ENCODE peak calls at places on chromosomes 2 and 18, in five cellular contexts. One of them, this sample, is unnamed.
A peak's percentile ranks its signal among the peaks of the same experiment; 100 is the strongest.

GRCh38 chr2:10467401-10467800 is 19.3 kb upstream of the ODC1 start:
- DNase-seq in pancreas: no peak
- DNase-seq in NCI-H774: no peak
- DNase-seq in left cardiac atrium: no peak
- DNase-seq in A549: no peak
- DNase-seq in this sample: no peak

GRCh38 chr18:31516432-31516831 is 18.5 kb downstream of the DSG2 start:
- DNase-seq in A549: no peak
- DNase-seq in left cardiac atrium: no peak
- DNase-seq in pancreas: no peak
- DNase-seq in NCI-H774: no peak
- DNase-seq in this sample: no peak

GRCh38 chr18:6022089-6022444 is 126.7 kb upstream of the TMEM200C start:
- DNase-seq in A549: no peak
- DNase-seq in left cardiac atrium: no peak
- DNase-seq in NCI-H774: no peak
- DNase-seq in pancreas: no peak
- DNase-seq in this sample: no peak

GRCh38 chr2:61426267-61426897 is 44.5 kb downstream of the USP34 start:
- DNase-seq in left cardiac atrium: peak; percentile 29
- DNase-seq in NCI-H774: no peak
- DNase-seq in A549: peak; percentile 80
- DNase-seq in pancreas: peak; percentile 57
- DNase-seq in this sample: peak; percentile 62

GRCh38 chr2:40451926-40452605 is at the start of gene SLC8A1:
- DNase-seq in pancreas: no peak
- DNase-seq in NCI-H774: peak; percentile 58
- DNase-seq in left cardiac atrium: peak; percentile 33
- DNase-seq in A549: peak; percentile 49
- DNase-seq in this sample: peak; percentile 80

GRCh38 chr18:51654441-51655326 is 457.2 kb upstream of the MEX3C start:
- DNase-seq in pancreas: no peak
- DNase-seq in left cardiac atrium: no peak
- DNase-seq in NCI-H774: no peak
- DNase-seq in A549: no peak
- DNase-seq in this sample: no peak

GRCh38 chr2:95348609-95349567 is 51.7 kb downstream of the KCNIP3 start:
- DNase-seq in A549: no peak
- DNase-seq in NCI-H774: no peak
- DNase-seq in left cardiac atrium: peak; percentile 22
- DNase-seq in pancreas: no peak
- DNase-seq in this sample: peak; percentile 35

GRCh38 chr2:76953733-76954347 is 568.3 kb downstream of the LRRTM4 start:
- DNase-seq in A549: peak; percentile 56
- DNase-seq in left cardiac atrium: no peak
- DNase-seq in NCI-H774: peak; percentile 27
- DNase-seq in pancreas: peak; percentile 59
- DNase-seq in this sample: no peak

GRCh38 chr2:120934891-120935338 is 199.2 kb downstream of the GLI2 start:
- DNase-seq in pancreas: no peak
- DNase-seq in left cardiac atrium: no peak
- DNase-seq in A549: peak; percentile 99
- DNase-seq in NCI-H774: no peak
- DNase-seq in this sample: peak; percentile 30

GRCh38 chr2:224983719-224984388 is 58.4 kb downstream of the DOCK10 start:
- DNase-seq in NCI-H774: no peak
- DNase-seq in left cardiac atrium: no peak
- DNase-seq in pancreas: no peak
- DNase-seq in A549: no peak
- DNase-seq in this sample: no peak

GRCh38 chr2:128316777-128317185 is 1.9 kb downstream of the HS6ST1 start:
- DNase-seq in A549: no peak
- DNase-seq in left cardiac atrium: peak; percentile 21
- DNase-seq in pancreas: no peak
- DNase-seq in NCI-H774: no peak
- DNase-seq in this sample: no peak

GRCh38 chr2:60553496-60553991 is at the start of gene BCL11A:
- DNase-seq in left cardiac atrium: peak; percentile 50
- DNase-seq in NCI-H774: peak; percentile 74
- DNase-seq in A549: peak; percentile 82
- DNase-seq in pancreas: peak; percentile 79
- DNase-seq in this sample: peak; percentile 65

GRCh38 chr2:216495656-216496055 is 3.0 kb upstream of the RPL37A start:
- DNase-seq in pancreas: no peak
- DNase-seq in left cardiac atrium: no peak
- DNase-seq in A549: no peak
- DNase-seq in NCI-H774: no peak
- DNase-seq in this sample: no peak

GRCh38 chr2:55133467-55134315 is 83.4 kb upstream of the RTN4 start:
- DNase-seq in left cardiac atrium: peak; percentile 35
- DNase-seq in A549: peak; percentile 57
- DNase-seq in pancreas: no peak
- DNase-seq in NCI-H774: no peak
- DNase-seq in this sample: no peak

GRCh38 chr2:54803783-54804758 is 80.6 kb downstream of the EML6 start:
- DNase-seq in A549: no peak
- DNase-seq in NCI-H774: no peak
- DNase-seq in left cardiac atrium: no peak
- DNase-seq in pancreas: no peak
- DNase-seq in this sample: no peak

GRCh38 chr18:69397096-69397495 is 3.6 kb upstream of the DOK6 start:
- DNase-seq in NCI-H774: no peak
- DNase-seq in left cardiac atrium: no peak
- DNase-seq in A549: no peak
- DNase-seq in pancreas: no peak
- DNase-seq in this sample: peak; percentile 27

GRCh38 chr2:55428258-55428657 is 8.6 kb upstream of the CCDC88A start:
- DNase-seq in left cardiac atrium: no peak
- DNase-seq in A549: no peak
- DNase-seq in pancreas: no peak
- DNase-seq in NCI-H774: no peak
- DNase-seq in this sample: no peak

GRCh38 chr2:206764673-206765241 is 371 bp downstream of the MDH1B start:
- DNase-seq in pancreas: no peak
- DNase-seq in A549: no peak
- DNase-seq in NCI-H774: no peak
- DNase-seq in left cardiac atrium: no peak
- DNase-seq in this sample: no peak

GRCh38 chr2:6352906-6353515 is 512.7 kb downstream of the CMPK2 start:
- DNase-seq in NCI-H774: no peak
- DNase-seq in pancreas: peak; percentile 79
- DNase-seq in A549: peak; percentile 43
- DNase-seq in left cardiac atrium: peak; percentile 46
- DNase-seq in this sample: peak; percentile 56

GRCh38 chr2:170005702-170006101 is 172.2 kb upstream of the MYO3B start:
- DNase-seq in pancreas: no peak
- DNase-seq in A549: peak; percentile 16
- DNase-seq in NCI-H774: no peak
- DNase-seq in left cardiac atrium: no peak
- DNase-seq in this sample: no peak

GRCh38 chr2:224077773-224078507 is 38.9 kb upstream of the SERPINE2 start:
- DNase-seq in NCI-H774: no peak
- DNase-seq in A549: no peak
- DNase-seq in pancreas: no peak
- DNase-seq in left cardiac atrium: no peak
- DNase-seq in this sample: no peak

GRCh38 chr2:115162454-115163293 is 720.2 kb downstream of the DPP10 start:
- DNase-seq in A549: no peak
- DNase-seq in NCI-H774: no peak
- DNase-seq in left cardiac atrium: no peak
- DNase-seq in pancreas: peak; percentile 16
- DNase-seq in this sample: peak; percentile 35

GRCh38 chr2:237196866-237197618 is 111.4 kb downstream of the COPS8 start:
- DNase-seq in A549: peak; percentile 56
- DNase-seq in left cardiac atrium: no peak
- DNase-seq in pancreas: no peak
- DNase-seq in NCI-H774: peak; percentile 18
- DNase-seq in this sample: no peak